ENCODE peak calls at places on chromosome 12, in eight cellular contexts. O is H1, J is A549, D is HCT116, R is GM12878, P is HepG2, C is endothelial cell of umbilical vein, H is K562. W is an unnamed sample.
A peak's percentile ranks its signal among the peaks of the same experiment; 100 is the strongest.

GRCh38 chr12:3155710-3156386 is 78.7 kb downstream of the TSPAN9 start:
- DNase-seq in O (no peak), J (no peak), D (no peak), R (no peak), P (no peak), C (no peak), H (no peak), W (no peak)

GRCh38 chr12:119780786-119781434 is 96.2 kb downstream of the CIT start:
- DNase-seq in O (no peak), J (peak; percentile 64), D (peak; percentile 39), R (no peak), P (peak; percentile 37), C (peak; percentile 67), H (peak; percentile 62), W (no peak)

GRCh38 chr12:65505321-65506121 is 227.0 kb downstream of the MSRB3 start:
- DNase-seq in O (no peak), J (no peak), D (no peak), R (no peak), P (no peak), C (no peak), H (no peak), W (no peak)

GRCh38 chr12:14099994-14100393 is 118.6 kb upstream of the GRIN2B start:
- DNase-seq in O (no peak), J (no peak), D (no peak), R (no peak), P (no peak), C (no peak), H (no peak), W (no peak)

GRCh38 chr12:53402871-53403270 is 20.8 kb upstream of the AMHR2 start:
- DNase-seq in O (no peak), J (no peak), D (no peak), R (no peak), P (no peak), C (no peak), H (no peak), W (no peak)

GRCh38 chr12:79451365-79451764 is 239.4 kb downstream of the PAWR start:
- DNase-seq in O (no peak), J (no peak), D (no peak), R (no peak), P (no peak), C (no peak), H (no peak), W (no peak)

GRCh38 chr12:113030875-113031525 is 25.5 kb upstream of the DTX1 start:
- DNase-seq in O (peak; percentile 34), J (peak; percentile 72), D (peak; percentile 82), R (no peak), P (peak; percentile 45), C (peak; percentile 77), H (peak; percentile 40), W (peak; percentile 53)

GRCh38 chr12:124407074-124407473 is 112.2 kb downstream of the RFLNA start:
- DNase-seq in O (no peak), J (no peak), D (no peak), R (no peak), P (no peak), C (no peak), H (no peak), W (no peak)

GRCh38 chr12:120010661-120011230 is 21.7 kb downstream of the BICDL1 start:
- DNase-seq in O (no peak), J (no peak), D (no peak), R (no peak), P (no peak), C (no peak), H (no peak), W (no peak)

GRCh38 chr12:52584156-52584682 is 10.6 kb upstream of the KRT74 start:
- DNase-seq in O (no peak), J (no peak), D (no peak), R (no peak), P (no peak), C (no peak), H (no peak), W (no peak)

GRCh38 chr12:104280111-104280510 is 23.4 kb upstream of the EID3 start:
- DNase-seq in O (no peak), J (peak; percentile 36), D (no peak), R (no peak), P (no peak), C (no peak), H (no peak), W (peak; percentile 49)

GRCh38 chr12:64674367-64674922 is 64.2 kb downstream of the RASSF3 start:
- DNase-seq in O (no peak), J (no peak), D (no peak), R (no peak), P (no peak), C (no peak), H (no peak), W (no peak)

GRCh38 chr12:104243971-104244370 is 28.4 kb downstream of the TXNRD1 start:
- DNase-seq in O (no peak), J (no peak), D (no peak), R (no peak), P (no peak), C (no peak), H (no peak), W (no peak)

GRCh38 chr12:53844989-53845836 is 93.4 kb upstream of the HOXC13 start:
- DNase-seq in O (no peak), J (peak; percentile 88), D (no peak), R (no peak), P (no peak), C (no peak), H (no peak), W (no peak)

GRCh38 chr12:101642115-101643067 is 47.6 kb downstream of the MYBPC1 start:
- DNase-seq in O (peak; percentile 54), J (no peak), D (no peak), R (no peak), P (no peak), C (peak; percentile 10), H (peak; percentile 55), W (no peak)

GRCh38 chr12:15651381-15651780 is 137.8 kb downstream of the EPS8 start:
- DNase-seq in O (no peak), J (no peak), D (no peak), R (no peak), P (no peak), C (no peak), H (no peak), W (no peak)

GRCh38 chr12:15550778-15551177 is 228.5 kb downstream of the PTPRO start:
- DNase-seq in O (no peak), J (no peak), D (no peak), R (no peak), P (no peak), C (no peak), H (no peak), W (no peak)

GRCh38 chr12:111440631-111441030 is 34.9 kb downstream of the SH2B3 start:
- DNase-seq in O (no peak), J (no peak), D (no peak), R (no peak), P (no peak), C (no peak), H (no peak), W (no peak)

GRCh38 chr12:17588968-17589367 is 501.0 kb downstream of the RERGL start:
- DNase-seq in O (peak; percentile 2), J (peak; percentile 16), D (peak; percentile 4), R (no peak), P (peak; percentile 2), C (no peak), H (no peak), W (peak; percentile 36)

GRCh38 chr12:121858662-121859572 is at the start of gene HPD:
- DNase-seq in O (no peak), J (no peak), D (no peak), R (no peak), P (peak; percentile 91), C (no peak), H (no peak), W (no peak)

GRCh38 chr12:51028126-51028810 is 2.1 kb upstream of the SLC11A2 start:
- DNase-seq in O (peak; percentile 38), J (peak; percentile 36), D (no peak), R (no peak), P (peak; percentile 70), C (peak; percentile 27), H (peak; percentile 84), W (peak; percentile 89)

GRCh38 chr12:115960868-115961802 is 316.4 kb downstream of the MED13L start:
- DNase-seq in O (no peak), J (no peak), D (no peak), R (no peak), P (no peak), C (no peak), H (no peak), W (no peak)

GRCh38 chr12:79662046-79662811 is 28.5 kb downstream of the PAWR start:
- DNase-seq in O (no peak), J (no peak), D (no peak), R (no peak), P (peak; percentile 84), C (peak; percentile 47), H (no peak), W (no peak)

GRCh38 chr12:132169376-132169775 is 25.1 kb downstream of the NOC4L start:
- DNase-seq in O (no peak), J (no peak), D (no peak), R (no peak), P (no peak), C (no peak), H (no peak), W (no peak)
- TF ChIP-seq MAX in O (no peak), J (no peak), D (no peak), R (no peak), P (no peak), C (no peak), H (no peak), W (no peak)

GRCh38 chr12:80778005-80778541 is 61.4 kb downstream of the MYF5 start:
- DNase-seq in O (no peak), J (no peak), D (peak; percentile 53), R (peak; percentile 99), P (peak; percentile 96), C (peak; percentile 92), H (peak; percentile 12), W (peak; percentile 71)
- TF ChIP-seq POLR2A in O (no peak), J (no peak), D (no peak), R (no peak), P (no peak), C (no peak), H (no peak), W (no peak)

GRCh38 chr12:12721251-12721689 is 4.1 kb downstream of the CDKN1B start:
- DNase-seq in O (no peak), J (no peak), D (no peak), R (no peak), P (no peak), C (no peak), H (peak; percentile 44), W (no peak)
- TF ChIP-seq MAX in O (no peak), J (no peak), D (peak; percentile 14), R (no peak), P (no peak), C (no peak), H (no peak), W (no peak)

DNA sequence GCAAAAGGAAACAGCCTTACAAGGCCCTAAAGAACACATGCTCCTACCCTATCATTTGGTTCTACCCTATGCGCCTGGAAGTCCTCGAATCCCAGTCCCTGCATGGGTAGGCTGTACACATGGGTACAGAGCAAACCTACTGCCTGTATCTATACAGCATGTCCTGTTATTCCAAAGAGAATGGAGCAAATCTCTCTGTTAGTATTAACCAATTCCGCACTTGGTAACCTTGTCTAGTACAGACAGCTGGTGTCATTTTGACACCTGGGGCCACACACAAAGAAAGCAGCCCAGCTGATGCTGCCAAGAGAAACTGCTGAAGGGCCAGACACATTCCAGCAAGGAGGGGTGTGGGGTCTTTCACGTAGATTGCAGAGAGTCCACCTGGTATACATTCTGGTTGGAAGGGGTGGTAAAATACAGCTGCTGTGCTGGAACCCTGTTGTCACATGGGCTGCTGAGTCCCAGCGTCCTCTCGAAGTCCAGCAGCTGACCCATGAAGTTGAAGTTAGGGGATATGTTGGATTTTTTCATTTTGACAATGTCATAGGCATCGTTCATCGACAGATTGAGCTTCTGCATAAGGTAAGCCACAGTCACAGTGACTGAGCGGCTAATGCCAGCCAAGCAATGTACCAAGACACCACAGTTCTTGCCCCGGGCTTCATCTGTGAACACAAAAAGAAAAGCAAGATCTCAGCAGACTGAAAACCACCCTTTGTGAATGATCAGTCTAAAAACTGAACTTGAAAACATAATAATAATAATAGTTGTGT is 3.2 kb downstream of the DUSP6 start:
- DNase-seq in O (no peak), J (no peak), D (no peak), R (no peak), P (no peak), C (peak; percentile 32), H (no peak), W (peak; percentile 35)
- TF ChIP-seq POLR2A in O (no peak), J (no peak), D (no peak), R (no peak), P (no peak), C (no peak), H (no peak), W (no peak)